ENCODE peak calls at places on chromosomes 12 and 14, in six cellular contexts. W is dorsolateral prefrontal cortex, K is right atrium auricular region, F is transverse colon, H is psoas muscle, X is colonic mucosa. A is an unnamed sample.

GRCh38 chr14:52268191-52269061 is 928 bp downstream of the PTGDR start:
- DNase-seq in X (peak), H (no peak), K (no peak), W (no peak), F (no peak), A (no peak)

GRCh38 chr12:1505151-1505450 is 89.3 kb downstream of the FBXL14 start:
- DNase-seq in X (no peak), F (no peak), H (no peak), W (no peak), K (no peak), A (no peak)

GRCh38 chr14:39040529-39040928 is 62.5 kb downstream of the SEC23A start:
- DNase-seq in F (no peak), X (no peak), H (no peak), K (no peak), W (no peak), A (no peak)

GRCh38 chr14:95515523-95516517 is 630 bp downstream of the SYNE3 start:
- DNase-seq in F (peak), X (peak), W (peak), H (peak), K (no peak), A (peak)

GRCh38 chr12:81874166-81874565 is 115.0 kb upstream of the PPFIA2 start:
- DNase-seq in K (no peak), X (no peak), H (no peak), W (no peak), F (no peak), A (no peak)

GRCh38 chr14:67738740-67739504 is 37.2 kb downstream of the RDH12 start:
- DNase-seq in W (peak), K (peak), X (peak), F (peak), H (peak), A (no peak)

GRCh38 chr12:58803893-58804292 is 116.4 kb downstream of the LRIG3 start:
- DNase-seq in K (no peak), W (no peak), X (no peak), H (no peak), F (no peak), A (no peak)

GRCh38 chr14:89720076-89720687 is 234.3 kb downstream of the EFCAB11 start:
- DNase-seq in X (no peak), W (no peak), K (no peak), H (no peak), F (no peak), A (peak)

GRCh38 chr12:25151476-25151875 is 43.5 kb downstream of the DNAI7 start:
- DNase-seq in W (peak), H (no peak), X (peak), K (peak), F (peak), A (no peak)

GRCh38 chr12:109053382-109054123 is 1.2 kb downstream of the USP30 start:
- DNase-seq in K (no peak), F (no peak), H (no peak), W (no peak), X (peak), A (peak)

GRCh38 chr12:38484821-38485220 is 168.2 kb downstream of the ALG10B start:
- DNase-seq in K (no peak), W (no peak), F (no peak), H (no peak), X (no peak), A (no peak)

GRCh38 chr14:87461704-87462103 is 531.3 kb downstream of the GALC start:
- DNase-seq in K (no peak), W (no peak), H (no peak), F (no peak), X (no peak), A (no peak)

GRCh38 chr12:75564398-75564797 is 53.0 kb upstream of the KRR1 start:
- DNase-seq in K (no peak), W (no peak), X (no peak), F (no peak), H (no peak), A (no peak)

GRCh38 chr14:91332448-91333059 is 85.1 kb downstream of the CCDC88C start:
- DNase-seq in K (no peak), F (peak), X (peak), W (no peak), H (peak), A (no peak)

GRCh38 chr12:113958108-113958507 is 8.0 kb downstream of the RBM19 start:
- DNase-seq in K (no peak), F (no peak), W (no peak), X (no peak), H (no peak), A (no peak)

GRCh38 chr14:51783765-51784164 is 76.6 kb upstream of the GNG2 start:
- DNase-seq in W (no peak), X (no peak), H (no peak), K (no peak), F (no peak), A (no peak)

GRCh38 chr14:71121711-71122110 is 214.5 kb downstream of the PCNX1 start:
- DNase-seq in H (no peak), X (no peak), F (no peak), K (no peak), W (no peak), A (no peak)

GRCh38 chr14:90675399-90675798 is 140.8 kb downstream of the TTC7B start:
- DNase-seq in F (no peak), K (no peak), H (peak), W (peak), X (no peak), A (no peak)

GRCh38 chr12:122139266-122139665 is 34.8 kb downstream of the IL31 start:
- DNase-seq in F (no peak), W (no peak), H (no peak), K (no peak), X (peak), A (no peak)

GRCh38 chr14:37650356-37651037 is 55.1 kb downstream of the TTC6 start:
- DNase-seq in F (no peak), W (no peak), K (no peak), H (no peak), X (no peak), A (no peak)

DNA sequence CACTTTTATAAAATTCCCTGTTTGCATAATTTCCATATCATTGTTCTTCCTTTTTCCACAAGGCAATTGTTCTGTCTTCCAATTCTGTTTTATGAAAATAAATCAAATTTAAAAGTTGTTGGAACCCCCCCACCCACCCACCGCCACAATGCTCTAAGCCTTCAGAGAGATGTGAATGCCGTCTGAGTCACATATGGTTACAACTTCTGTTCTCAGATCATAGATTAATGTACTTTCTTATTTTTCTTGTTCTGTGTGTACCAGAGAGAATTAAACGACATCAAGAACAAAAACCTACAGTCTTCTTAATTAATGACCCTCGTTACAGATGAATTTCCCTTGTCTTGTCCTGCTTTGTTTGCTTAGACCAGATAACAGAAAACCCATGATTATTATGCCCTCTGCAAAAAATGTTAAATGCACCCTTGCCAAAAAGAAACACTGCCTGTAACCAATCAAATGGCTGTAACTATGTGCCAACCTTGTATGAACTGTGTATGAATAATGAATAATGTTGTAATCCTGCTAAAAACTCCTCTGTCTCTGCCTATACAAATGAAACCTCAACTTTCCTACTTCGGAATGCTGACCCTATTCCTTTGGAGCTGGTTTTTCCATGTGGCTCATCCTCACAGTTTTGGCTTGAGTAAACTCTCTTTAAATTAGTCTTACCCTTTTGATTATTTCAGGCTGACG is 14.0 kb downstream of the OR6S1 start:
- DNase-seq in K (no peak), X (no peak), F (no peak), W (no peak), H (no peak), A (no peak)
- H3K4me3 ChIP-seq in K (no peak), X (no peak), F (no peak), W (no peak), H (no peak), A (no peak)

GRCh38 chr12:105228494-105228893 is 7.5 kb downstream of the APPL2 start:
- DNase-seq in W (no peak), X (no peak), K (no peak), F (no peak), H (no peak), A (no peak)
- H3K27ac ChIP-seq in W (peak), X (peak), K (no peak), F (peak), H (no peak), A (no peak)

DNA sequence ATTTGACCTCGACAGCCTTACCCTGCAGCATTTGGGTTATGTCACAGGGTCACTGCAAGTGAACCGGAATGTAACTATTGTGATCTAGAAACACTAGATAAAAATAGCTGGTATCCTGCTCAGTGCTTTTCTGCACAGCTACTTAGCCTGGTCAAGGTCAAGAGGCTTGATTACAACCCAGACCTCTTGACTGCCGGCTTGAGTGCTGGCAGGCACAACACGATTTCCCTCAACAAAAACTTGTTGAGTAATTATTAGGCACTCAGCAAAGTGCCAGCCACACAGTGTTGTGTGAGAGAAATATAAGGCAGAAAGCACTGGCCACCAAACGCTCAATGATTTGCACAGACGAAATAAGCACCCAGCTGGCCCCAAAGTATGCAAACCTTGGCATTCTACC is 156.7 kb downstream of the NUAK1 start:
- DNase-seq in X (no peak), H (no peak), W (no peak), F (no peak), K (no peak), A (no peak)
- H3K4me3 ChIP-seq in X (no peak), H (no peak), W (no peak), F (no peak), K (no peak), A (no peak)

GRCh38 chr14:100065942-100066574 is 836 bp downstream of the EVL start:
- DNase-seq in F (peak), K (no peak), W (no peak), H (no peak), X (peak), A (peak)
- H3K27ac ChIP-seq in F (peak), K (peak), W (peak), H (no peak), X (peak), A (peak)

DNA sequence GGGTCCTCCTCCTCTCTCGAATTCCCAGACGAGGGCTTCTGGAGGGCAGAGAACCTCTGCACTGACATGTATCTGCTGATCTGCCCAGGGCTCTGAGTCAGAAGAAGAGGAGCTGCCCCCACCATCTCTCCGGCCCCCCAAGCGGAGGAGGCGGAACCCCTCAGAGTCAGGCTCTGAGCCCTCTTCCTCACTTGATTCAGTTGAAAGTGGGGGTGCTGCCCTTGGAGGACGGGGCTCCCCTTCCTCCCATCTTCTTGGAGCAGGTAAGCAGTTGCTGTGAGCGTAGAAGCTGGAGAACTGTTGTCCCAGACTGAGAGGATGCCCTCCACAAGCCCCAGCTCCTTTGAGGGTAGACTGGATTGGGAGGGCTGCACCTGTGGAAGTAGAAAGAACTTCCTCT is 19.8 kb downstream of the PRPF40B start:
- DNase-seq in K (no peak), X (no peak), H (no peak), F (no peak), W (no peak), A (no peak)
- H3K4me3 ChIP-seq in K (no peak), X (no peak), H (no peak), F (no peak), W (no peak), A (no peak)

GRCh38 chr14:72782182-72782508 is 111.8 kb downstream of the DPF3 start:
- DNase-seq in X (no peak), H (no peak), K (no peak), W (no peak), F (no peak), A (no peak)
- H3K27ac ChIP-seq in X (no peak), H (no peak), K (no peak), W (no peak), F (no peak), A (no peak)

DNA sequence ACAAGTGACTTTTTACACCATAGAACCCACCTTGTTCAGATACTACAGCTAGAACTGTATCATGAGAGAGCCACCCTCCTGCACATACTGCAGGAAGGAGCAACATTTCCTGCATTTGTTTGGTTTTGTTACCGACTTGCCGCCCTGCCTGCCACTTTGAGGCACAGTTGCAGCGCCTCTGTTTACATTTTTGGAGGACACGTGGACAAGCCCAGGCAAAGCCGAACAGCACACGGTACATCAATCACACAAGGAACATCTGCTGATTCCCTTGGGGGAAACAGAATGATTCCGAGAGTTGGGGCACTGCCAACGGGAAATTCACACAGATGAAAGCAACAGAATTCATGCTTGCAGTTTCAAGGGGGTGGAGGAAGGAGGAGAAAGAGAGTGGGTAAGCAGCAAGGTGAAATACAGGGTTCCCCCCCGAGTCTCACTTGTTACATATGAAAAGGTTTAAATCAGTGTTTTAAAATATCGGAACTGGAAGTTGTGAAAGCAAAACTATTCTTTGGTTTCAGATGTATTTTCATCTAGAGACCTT is 110.7 kb downstream of the BTG1 start:
- DNase-seq in W (peak), K (no peak), X (peak), F (peak), H (peak), A (peak)
- H3K4me3 ChIP-seq in W (peak), K (no peak), X (peak), F (peak), H (peak), A (peak)

GRCh38 chr12:42325776-42326465 is at the start of the genes PPHLN1 and ZCRB1:
- DNase-seq in K (peak), W (peak), X (peak), F (peak), H (peak), A (peak)
- H3K27ac ChIP-seq in K (peak), W (peak), X (peak), F (peak), H (peak), A (peak)

DNA sequence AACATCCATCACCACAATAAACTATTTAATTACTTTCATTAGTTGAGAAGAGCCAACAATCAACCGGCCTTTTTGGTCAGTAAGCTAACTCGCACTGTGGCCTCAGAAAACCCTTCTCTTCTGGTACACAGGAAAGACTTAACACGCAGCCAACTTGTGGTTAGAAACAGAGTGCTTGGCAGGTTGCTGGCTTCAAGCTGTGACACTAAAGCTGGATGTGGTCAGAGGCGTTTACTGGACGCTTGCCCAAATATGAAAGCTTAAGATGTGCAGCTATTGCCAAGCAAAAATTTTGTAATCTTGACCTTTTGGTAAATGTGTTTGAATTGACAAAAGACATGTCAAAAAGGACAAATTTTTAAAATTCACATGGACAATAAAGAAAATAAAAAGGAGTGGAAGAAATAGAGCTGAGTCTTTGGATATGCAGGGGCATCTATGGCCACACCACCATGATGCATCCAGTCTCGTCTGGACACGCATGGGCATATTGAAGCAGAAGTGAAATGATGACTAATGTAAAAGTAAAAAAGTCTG is 2.6 kb upstream of the KLRK1 start:
- DNase-seq in W (no peak), H (peak), F (peak), X (no peak), K (peak), A (no peak)
- H3K4me3 ChIP-seq in W (no peak), H (no peak), F (no peak), X (no peak), K (no peak), A (no peak)

A was measured in naive thymus-derived CD4-positive, alpha-beta T cell.